ENCODE peak calls at places on chromosomes 2 and 18, in five cellular contexts. One of them, this sample, is unnamed.

GRCh38 chr2:127606594-127607398 is 39.2 kb upstream of the GPR17 start:
- DNase-seq in GM23248: no peak
- DNase-seq in NCI-H1105: no peak
- DNase-seq in effector memory CD8-positive, alpha-beta T cell: no peak
- DNase-seq in occipital lobe: no peak
- DNase-seq in this sample: no peak

GRCh38 chr2:199379251-199379650 is 78.5 kb downstream of the SATB2 start:
- DNase-seq in occipital lobe: no peak
- DNase-seq in effector memory CD8-positive, alpha-beta T cell: no peak
- DNase-seq in NCI-H1105: no peak
- DNase-seq in GM23248: peak
- DNase-seq in this sample: no peak

GRCh38 chr2:162280654-162281053 is 37.4 kb upstream of the FAP start:
- DNase-seq in effector memory CD8-positive, alpha-beta T cell: no peak
- DNase-seq in GM23248: no peak
- DNase-seq in occipital lobe: no peak
- DNase-seq in NCI-H1105: no peak
- DNase-seq in this sample: no peak

GRCh38 chr2:74743778-74744177 is 89.7 kb downstream of the SEMA4F start:
- DNase-seq in GM23248: no peak
- DNase-seq in effector memory CD8-positive, alpha-beta T cell: no peak
- DNase-seq in occipital lobe: no peak
- DNase-seq in NCI-H1105: no peak
- DNase-seq in this sample: no peak

GRCh38 chr18:36051760-36052159 is 15.6 kb downstream of the RPRD1A start:
- DNase-seq in NCI-H1105: no peak
- DNase-seq in effector memory CD8-positive, alpha-beta T cell: no peak
- DNase-seq in GM23248: no peak
- DNase-seq in occipital lobe: no peak
- DNase-seq in this sample: no peak

GRCh38 chr2:236945431-236946016 is 140.2 kb upstream of the COPS8 start:
- DNase-seq in effector memory CD8-positive, alpha-beta T cell: no peak
- DNase-seq in NCI-H1105: no peak
- DNase-seq in GM23248: no peak
- DNase-seq in occipital lobe: no peak
- DNase-seq in this sample: no peak

GRCh38 chr2:239464166-239465016 is 63.6 kb upstream of the HDAC4 start:
- DNase-seq in NCI-H1105: no peak
- DNase-seq in occipital lobe: no peak
- DNase-seq in effector memory CD8-positive, alpha-beta T cell: no peak
- DNase-seq in GM23248: no peak
- DNase-seq in this sample: no peak

GRCh38 chr2:190121971-190122370 is 59.4 kb upstream of the MSTN start:
- DNase-seq in effector memory CD8-positive, alpha-beta T cell: no peak
- DNase-seq in NCI-H1105: no peak
- DNase-seq in GM23248: peak
- DNase-seq in occipital lobe: no peak
- DNase-seq in this sample: no peak

GRCh38 chr18:30044496-30044895 is 998.0 kb downstream of the DSC3 start:
- DNase-seq in effector memory CD8-positive, alpha-beta T cell: no peak
- DNase-seq in NCI-H1105: no peak
- DNase-seq in GM23248: no peak
- DNase-seq in occipital lobe: no peak
- DNase-seq in this sample: no peak

GRCh38 chr2:45892236-45892701 is 240.8 kb downstream of the PRKCE start:
- DNase-seq in occipital lobe: no peak
- DNase-seq in GM23248: no peak
- DNase-seq in NCI-H1105: peak
- DNase-seq in effector memory CD8-positive, alpha-beta T cell: no peak
- DNase-seq in this sample: no peak

GRCh38 chr2:131045925-131046579 is 47.2 kb downstream of the FAM168B start:
- DNase-seq in NCI-H1105: no peak
- DNase-seq in occipital lobe: no peak
- DNase-seq in GM23248: no peak
- DNase-seq in effector memory CD8-positive, alpha-beta T cell: no peak
- DNase-seq in this sample: no peak

GRCh38 chr2:84958135-84959044 is 12.6 kb upstream of the KCMF1 start:
- DNase-seq in effector memory CD8-positive, alpha-beta T cell: no peak
- DNase-seq in NCI-H1105: peak
- DNase-seq in occipital lobe: no peak
- DNase-seq in GM23248: peak
- DNase-seq in this sample: no peak

GRCh38 chr2:230932556-230933511 is 7.8 kb upstream of the GPR55 start:
- DNase-seq in effector memory CD8-positive, alpha-beta T cell: no peak
- DNase-seq in NCI-H1105: no peak
- DNase-seq in GM23248: peak
- DNase-seq in occipital lobe: peak
- DNase-seq in this sample: no peak

GRCh38 chr2:16226942-16227664 is 286.8 kb downstream of the MYCN start:
- DNase-seq in GM23248: no peak
- DNase-seq in NCI-H1105: peak
- DNase-seq in occipital lobe: no peak
- DNase-seq in effector memory CD8-positive, alpha-beta T cell: no peak
- DNase-seq in this sample: peak

GRCh38 chr2:1055014-1055595 is 104.5 kb downstream of the SNTG2 start:
- DNase-seq in effector memory CD8-positive, alpha-beta T cell: no peak
- DNase-seq in occipital lobe: no peak
- DNase-seq in NCI-H1105: no peak
- DNase-seq in GM23248: peak
- DNase-seq in this sample: no peak

GRCh38 chr2:26018184-26018716 is 15.6 kb upstream of the RAB10 start:
- DNase-seq in effector memory CD8-positive, alpha-beta T cell: no peak
- DNase-seq in NCI-H1105: peak
- DNase-seq in GM23248: peak
- DNase-seq in occipital lobe: peak
- DNase-seq in this sample: peak

GRCh38 chr2:228768818-228769217 is 502.3 kb downstream of the PID1 start:
- DNase-seq in effector memory CD8-positive, alpha-beta T cell: no peak
- DNase-seq in occipital lobe: no peak
- DNase-seq in GM23248: peak
- DNase-seq in NCI-H1105: no peak
- DNase-seq in this sample: no peak

GRCh38 chr2:172308253-172308935 is 119.0 kb upstream of the ITGA6 start:
- DNase-seq in GM23248: no peak
- DNase-seq in occipital lobe: no peak
- DNase-seq in effector memory CD8-positive, alpha-beta T cell: no peak
- DNase-seq in NCI-H1105: no peak
- DNase-seq in this sample: no peak

GRCh38 chr18:28961669-28962228 is 784.8 kb upstream of the CDH2 start:
- DNase-seq in NCI-H1105: peak
- DNase-seq in GM23248: peak
- DNase-seq in effector memory CD8-positive, alpha-beta T cell: no peak
- DNase-seq in occipital lobe: no peak
- DNase-seq in this sample: peak

GRCh38 chr2:112021781-112022231 is 33.3 kb upstream of the TMEM87B start:
- DNase-seq in GM23248: peak
- DNase-seq in NCI-H1105: no peak
- DNase-seq in occipital lobe: no peak
- DNase-seq in effector memory CD8-positive, alpha-beta T cell: no peak
- DNase-seq in this sample: no peak

GRCh38 chr18:2325308-2325849 is 245.9 kb downstream of the METTL4 start:
- DNase-seq in NCI-H1105: no peak
- DNase-seq in occipital lobe: no peak
- DNase-seq in effector memory CD8-positive, alpha-beta T cell: no peak
- DNase-seq in GM23248: no peak
- DNase-seq in this sample: no peak

GRCh38 chr2:25697559-25698341 is 24.4 kb upstream of the DTNB start:
- DNase-seq in GM23248: no peak
- DNase-seq in NCI-H1105: no peak
- DNase-seq in effector memory CD8-positive, alpha-beta T cell: no peak
- DNase-seq in occipital lobe: no peak
- DNase-seq in this sample: no peak

GRCh38 chr18:56575819-56576663 is 62.4 kb downstream of the TXNL1 start:
- DNase-seq in GM23248: peak
- DNase-seq in occipital lobe: no peak
- DNase-seq in effector memory CD8-positive, alpha-beta T cell: no peak
- DNase-seq in NCI-H1105: peak
- DNase-seq in this sample: peak

This sample was measured in NCI-H446.